ENCODE peak calls at places on chromosomes 5 and 9, in six cellular contexts. I is OCI-LY7, Y is endothelial cell, W is neural progenitor cell, E is cardiac fibroblast, N is esophagus squamous epithelium. H is an unnamed sample.
A peak's percentile ranks its signal among the peaks of the same experiment; 100 is the strongest.

GRCh38 chr5:73422164-73422563 is 26.4 kb downstream of the FOXD1 start:
- DNase-seq in N (no peak), Y (no peak), W (no peak), E (no peak), I (no peak), H (no peak)

GRCh38 chr5:150350524-150351344 is 6.8 kb upstream of the TCOF1 start:
- DNase-seq in E (peak; percentile 83), Y (peak; percentile 69), W (peak; percentile 73), I (peak; percentile 81), N (no peak), H (peak; percentile 73)

GRCh38 chr5:3047212-3047774 is 295.8 kb upstream of the IRX2 start:
- DNase-seq in W (no peak), E (no peak), N (no peak), Y (no peak), I (no peak), H (no peak)

GRCh38 chr5:100562821-100563220 is 27.6 kb downstream of the FAM174A start:
- DNase-seq in N (no peak), W (no peak), Y (no peak), I (no peak), E (no peak), H (no peak)

GRCh38 chr5:6377582-6378127 is 692 bp downstream of the MED10 start:
- DNase-seq in I (peak; percentile 22), E (peak; percentile 27), W (no peak), N (no peak), Y (no peak), H (no peak)

GRCh38 chr5:1808466-1808865 is 7.3 kb downstream of the NDUFS6 start:
- DNase-seq in Y (no peak), W (no peak), E (peak; percentile 76), N (no peak), I (no peak), H (no peak)

GRCh38 chr5:24742334-24742733 is 97.6 kb upstream of the CDH10 start:
- DNase-seq in W (no peak), N (no peak), Y (no peak), E (no peak), I (no peak), H (no peak)

GRCh38 chr9:114450833-114451706 is 54.2 kb downstream of the WHRN start:
- DNase-seq in Y (no peak), E (no peak), W (no peak), I (peak; percentile 24), N (no peak), H (no peak)

GRCh38 chr5:84816746-84817547 is 432.3 kb upstream of the EDIL3 start:
- DNase-seq in Y (no peak), W (no peak), E (peak; percentile 18), I (no peak), N (no peak), H (no peak)

GRCh38 chr9:84898188-84898587 is 228.7 kb downstream of the NTRK2 start:
- DNase-seq in Y (no peak), I (no peak), E (no peak), W (no peak), N (no peak), H (no peak)

GRCh38 chr5:8913522-8913921 is 632.4 kb downstream of the SEMA5A start:
- DNase-seq in I (no peak), N (no peak), Y (no peak), W (no peak), E (no peak), H (no peak)

GRCh38 chr5:112576298-112576925 is 157.3 kb upstream of the EPB41L4A start:
- DNase-seq in E (no peak), I (no peak), Y (no peak), W (peak; percentile 18), N (no peak), H (no peak)

GRCh38 chr9:35937227-35937626 is 20.7 kb downstream of the OR2S2 start:
- DNase-seq in Y (no peak), I (peak; percentile 44), W (no peak), N (no peak), E (peak; percentile 72), H (no peak)

GRCh38 chr5:5711112-5711511 is 288.6 kb downstream of the ICE1 start:
- DNase-seq in W (no peak), I (no peak), N (no peak), E (no peak), Y (no peak), H (no peak)

GRCh38 chr9:124869466-124869985 is 7.6 kb downstream of the ARPC5L start:
- DNase-seq in I (peak; percentile 55), Y (peak; percentile 43), N (no peak), E (no peak), W (peak; percentile 40), H (peak; percentile 55)

GRCh38 chr9:114237781-114238180 is 82.4 kb downstream of the COL27A1 start:
- DNase-seq in Y (no peak), E (no peak), W (no peak), I (no peak), N (no peak), H (no peak)

GRCh38 chr9:89752154-89752553 is 147.3 kb downstream of the GADD45G start:
- DNase-seq in E (no peak), I (no peak), W (no peak), N (no peak), Y (no peak), H (no peak)

GRCh38 chr5:78983601-78984000 is 1.5 kb downstream of the ARSB start:
- DNase-seq in I (peak; percentile 55), N (no peak), Y (no peak), E (no peak), W (no peak), H (no peak)

GRCh38 chr9:5817776-5818336 is 15.1 kb downstream of the ERMP1 start:
- DNase-seq in Y (no peak), I (no peak), N (no peak), E (peak; percentile 80), W (no peak), H (no peak)

DNA sequence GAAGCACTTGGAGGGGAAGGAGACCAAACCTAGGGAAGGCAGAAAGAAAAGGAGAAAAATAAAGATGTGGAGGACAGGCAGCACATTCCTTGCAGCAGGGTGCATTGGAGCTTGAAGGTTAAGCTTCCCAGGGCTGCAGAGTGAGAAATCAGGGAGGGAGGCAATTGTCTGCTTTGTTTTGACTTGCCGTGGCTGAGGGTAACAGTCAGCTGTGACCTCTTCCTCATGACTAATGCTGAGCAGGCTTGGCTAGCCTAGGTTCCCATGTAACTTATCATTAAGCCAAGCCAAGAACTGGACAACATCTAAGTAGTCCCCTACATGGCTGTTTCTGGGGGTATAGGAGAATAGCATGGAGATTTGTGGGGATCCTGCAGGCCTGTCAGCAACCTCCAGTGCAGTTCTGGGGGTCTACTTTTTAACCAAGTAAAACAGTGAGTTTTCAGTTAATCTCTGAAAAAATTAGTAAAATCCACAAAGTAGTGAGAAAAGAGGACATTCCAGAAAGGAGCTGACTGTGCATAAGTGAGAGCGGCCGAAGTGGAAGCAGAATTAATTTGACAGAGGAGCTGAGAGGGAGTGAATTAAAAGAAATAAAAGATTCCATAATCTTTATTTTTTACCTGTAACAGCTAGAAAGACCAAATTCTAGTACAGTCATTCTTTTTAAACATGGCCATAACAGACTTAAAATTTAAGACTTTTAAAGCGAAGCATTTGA is 149.0 kb downstream of the SGCD start:
- DNase-seq in Y (no peak), I (no peak), E (peak; percentile 70), N (no peak), W (peak; percentile 49), H (no peak)
- TF ChIP-seq CTCF in Y (no peak), I (no peak), E (no peak), N (no peak), W (no peak), H (no peak)

DNA sequence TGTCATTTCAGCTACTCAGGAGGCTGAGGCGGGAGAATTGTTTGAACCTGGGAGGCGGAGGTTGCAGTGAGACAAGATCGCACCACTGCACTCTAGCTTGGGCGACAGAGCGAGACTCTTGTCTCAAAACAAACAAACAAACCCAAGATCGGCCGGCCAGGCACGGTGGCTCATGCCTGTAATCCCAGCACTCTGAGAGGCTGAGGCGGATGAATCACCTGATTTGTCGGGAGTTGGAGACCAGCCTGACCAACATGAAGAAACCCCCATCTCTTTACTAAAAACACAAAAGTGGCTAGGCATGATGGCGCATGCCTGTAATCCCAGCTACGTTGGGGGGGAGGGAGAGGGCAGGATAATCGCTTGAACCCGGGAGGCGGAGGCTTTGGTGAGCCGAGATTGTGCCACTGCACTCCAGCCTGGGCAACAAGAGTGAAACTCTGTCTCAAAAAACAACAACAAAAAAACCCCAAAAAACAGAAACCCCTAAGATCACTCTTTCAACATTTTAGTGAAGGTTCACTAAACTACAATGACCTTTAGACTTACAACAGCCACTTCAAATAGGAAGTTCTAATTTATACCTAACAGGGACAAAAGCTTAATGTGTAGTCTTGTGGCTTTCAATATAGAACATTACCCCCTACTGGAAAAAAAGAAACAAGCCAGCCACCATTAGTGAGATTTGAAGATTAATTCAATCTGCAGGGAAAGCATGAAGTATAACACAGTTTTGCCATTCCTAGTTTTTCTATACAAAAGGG is 7.0 kb downstream of the HSPA9 start:
- DNase-seq in Y (no peak), E (peak; percentile 43), I (no peak), N (no peak), W (no peak), H (no peak)
- TF ChIP-seq CTCF in Y (no peak), E (no peak), I (peak; percentile 34), N (no peak), W (no peak), H (no peak)

DNA sequence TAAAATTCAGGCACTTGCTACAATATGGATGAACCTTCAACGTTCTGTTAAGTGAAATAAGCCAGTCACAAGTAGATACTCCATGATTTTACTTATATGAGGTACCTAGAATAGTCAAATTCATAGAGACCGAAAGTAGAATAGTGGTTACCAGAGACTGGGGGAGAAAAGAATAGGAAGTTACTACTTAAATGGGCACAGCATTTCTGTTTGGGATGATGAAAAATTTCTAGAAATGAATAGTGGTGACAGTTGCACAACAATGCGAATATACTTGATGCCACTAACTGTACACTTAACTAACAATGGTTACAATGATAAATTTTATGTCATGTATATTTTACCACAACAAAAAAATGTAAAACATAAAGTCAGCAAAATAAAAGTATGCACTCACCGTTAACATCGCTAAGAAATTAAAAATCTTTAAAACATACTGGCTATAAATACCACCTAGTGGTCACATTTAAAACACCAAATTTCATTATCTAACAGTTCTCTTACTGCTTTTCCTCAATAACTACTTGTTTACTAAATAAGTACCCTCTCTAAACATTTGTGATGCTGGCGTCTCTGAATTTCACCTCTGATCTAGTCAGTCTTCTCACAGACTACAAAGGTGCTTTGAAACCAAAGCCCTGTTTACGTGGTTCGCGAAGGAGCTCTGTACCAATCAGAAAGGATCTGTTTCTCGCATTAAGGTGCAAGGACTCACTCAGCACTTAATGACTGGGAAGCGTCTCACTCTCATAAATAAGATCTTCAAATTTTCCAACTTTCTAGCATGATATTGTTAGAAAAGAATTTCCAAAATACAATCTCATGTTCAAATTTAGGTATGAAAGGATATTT is 22.7 kb downstream of the KIF3A start:
- DNase-seq in E (peak; percentile 38), I (peak; percentile 12), Y (no peak), N (no peak), W (no peak), H (no peak)
- TF ChIP-seq CTCF in E (peak; percentile 23), I (peak; percentile 80), Y (peak; percentile 63), N (peak; percentile 43), W (peak; percentile 53), H (peak; percentile 67)

DNA sequence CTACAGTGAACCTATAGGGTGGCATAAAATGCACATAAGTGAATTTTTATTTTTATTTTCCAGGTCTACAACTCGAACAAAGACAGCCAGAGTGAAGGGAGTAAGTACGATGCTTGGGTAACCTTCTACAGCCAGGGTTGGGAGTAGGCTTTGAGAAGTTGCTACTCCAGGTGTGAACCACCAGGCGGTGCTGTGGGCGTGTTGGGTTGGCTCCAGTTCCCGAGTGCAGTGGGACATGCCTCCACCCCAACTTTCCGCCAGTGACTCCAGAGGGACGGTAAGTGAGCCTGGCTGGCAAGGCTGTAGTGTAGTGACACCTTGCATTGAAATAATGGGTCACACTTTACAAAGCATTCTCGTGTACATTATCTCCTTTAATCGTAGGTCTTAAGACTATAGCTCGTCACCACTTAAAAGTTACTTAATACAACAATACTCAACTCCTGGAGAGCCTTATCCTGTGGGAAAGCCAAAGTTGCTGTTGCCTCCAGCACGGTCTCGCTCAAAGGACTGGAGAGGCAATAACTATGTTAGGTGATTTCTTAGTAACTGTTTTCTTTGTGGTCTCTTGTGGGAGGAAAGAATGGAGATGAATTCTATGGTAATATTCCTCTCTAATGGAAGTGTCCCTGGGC is 244.0 kb downstream of the ARHGAP26 start:
- DNase-seq in N (no peak), I (peak; percentile 45), E (peak; percentile 42), Y (peak; percentile 61), W (peak; percentile 79), H (peak; percentile 77)
- TF ChIP-seq CTCF in N (peak; percentile 32), I (peak; percentile 76), E (peak; percentile 49), Y (peak; percentile 81), W (peak; percentile 82), H (peak; percentile 87)

H was measured in glutamatergic neuron.